ENCODE peak calls at places on chromosomes 12 and 14, in seven cellular contexts. F is esophagus squamous epithelium, G is psoas muscle, T is sigmoid colon, H is pancreas, R is dorsolateral prefrontal cortex, Z is fibroblast of mammary gland. S is an unnamed sample.

GRCh38 chr14:95328876-95329503 is 9.3 kb upstream of the CLMN start:
- DNase-seq in Z (peak), T (no peak), R (no peak), F (no peak), G (no peak), H (no peak), S (no peak)

GRCh38 chr12:113285679-113286645 is 48.9 kb downstream of the SLC8B1 start:
- DNase-seq in T (no peak), Z (no peak), R (no peak), G (peak), F (no peak), H (no peak), S (no peak)

GRCh38 chr14:102074415-102074964 is 12.4 kb downstream of the HSP90AA1 start:
- DNase-seq in R (no peak), F (no peak), Z (no peak), T (no peak), H (no peak), G (no peak), S (no peak)

GRCh38 chr12:24730461-24730896 is 218.4 kb downstream of the BCAT1 start:
- DNase-seq in T (no peak), G (no peak), Z (no peak), R (no peak), F (no peak), H (no peak), S (no peak)

GRCh38 chr12:50728417-50728816 is 35.5 kb upstream of the ATF1 start:
- DNase-seq in G (no peak), H (no peak), T (no peak), R (no peak), F (no peak), Z (no peak), S (no peak)

GRCh38 chr12:86914716-86915115 is 658.5 kb upstream of the MGAT4C start:
- DNase-seq in T (no peak), H (no peak), F (no peak), R (no peak), Z (peak), G (no peak), S (peak)

GRCh38 chr14:100022772-100023451 is 42.3 kb upstream of the EVL start:
- DNase-seq in T (peak), H (no peak), G (peak), R (no peak), Z (peak), F (no peak), S (no peak)

GRCh38 chr12:132623072-132623869 is 4.7 kb downstream of the P2RX2 start:
- DNase-seq in R (no peak), F (no peak), H (no peak), G (no peak), Z (no peak), T (no peak), S (no peak)

GRCh38 chr14:93137864-93138263 is 22.1 kb upstream of the ITPK1 start:
- DNase-seq in T (peak), F (no peak), H (peak), Z (no peak), R (no peak), G (peak), S (no peak)

GRCh38 chr12:48999371-49000131 is at the start of gene DDN:
- DNase-seq in T (no peak), R (peak), Z (no peak), H (no peak), G (peak), F (no peak), S (no peak)

GRCh38 chr12:89893972-89894706 is 185.5 kb upstream of the ATP2B1 start:
- DNase-seq in H (no peak), Z (peak), G (no peak), T (no peak), F (no peak), R (no peak), S (no peak)

GRCh38 chr12:65522956-65523857 is 244.7 kb downstream of the MSRB3 start:
- DNase-seq in Z (peak), H (no peak), R (no peak), F (no peak), T (no peak), G (no peak), S (no peak)

GRCh38 chr12:34126239-34126641 is 103.9 kb downstream of the ALG10 start:
- DNase-seq in F (no peak), Z (no peak), G (no peak), R (no peak), H (no peak), T (no peak), S (no peak)

GRCh38 chr12:130830246-130830551 is 8.9 kb downstream of the STX2 start:
- DNase-seq in Z (no peak), G (no peak), R (no peak), T (no peak), F (no peak), H (no peak), S (no peak)

GRCh38 chr12:111256629-111257434 is 112.1 kb downstream of the PHETA1 start:
- DNase-seq in F (no peak), H (no peak), T (no peak), G (no peak), Z (no peak), R (no peak), S (no peak)

GRCh38 chr14:102777711-102778615 is 714 bp downstream of the TRAF3 start:
- DNase-seq in H (peak), R (no peak), F (no peak), Z (peak), T (no peak), G (no peak), S (no peak)

GRCh38 chr12:116619246-116619645 is 60.1 kb downstream of the MAP1LC3B2 start:
- DNase-seq in R (no peak), F (no peak), Z (no peak), T (no peak), H (no peak), G (no peak), S (no peak)

GRCh38 chr12:131287015-131287937 is 333.6 kb downstream of the ADGRD1 start:
- DNase-seq in G (peak), F (no peak), T (no peak), R (no peak), H (no peak), Z (no peak), S (no peak)

GRCh38 chr14:93315575-93315974 is 17.3 kb downstream of the BTBD7 start:
- DNase-seq in H (no peak), T (no peak), Z (no peak), G (no peak), F (no peak), R (no peak), S (no peak)

GRCh38 chr12:132771126-132771838 is 9.7 kb upstream of the ANKLE2 start:
- DNase-seq in F (no peak), G (no peak), Z (peak), H (no peak), R (no peak), T (no peak), S (no peak)

GRCh38 chr12:104421343-104421742 is 35.4 kb upstream of the CHST11 start:
- DNase-seq in T (peak), R (no peak), H (no peak), G (no peak), Z (no peak), F (no peak), S (no peak)

GRCh38 chr12:104423273-104423672 is 33.5 kb upstream of the CHST11 start:
- DNase-seq in Z (no peak), T (no peak), G (no peak), F (no peak), R (no peak), H (no peak), S (no peak)

GRCh38 chr12:104420868-104421267 is 35.9 kb upstream of the CHST11 start:
- DNase-seq in T (no peak), Z (no peak), F (no peak), H (no peak), R (no peak), G (no peak), S (no peak)

GRCh38 chr12:104423809-104424208 is 32.9 kb upstream of the CHST11 start:
- DNase-seq in R (no peak), T (peak), F (no peak), H (no peak), Z (no peak), G (no peak), S (no peak)

GRCh38 chr12:104422441-104422840 is 34.3 kb upstream of the CHST11 start:
- DNase-seq in Z (no peak), G (no peak), R (no peak), H (no peak), F (no peak), T (no peak), S (no peak)
- H3K4me3 ChIP-seq in Z (no peak), G (no peak), R (no peak), H (no peak), F (no peak), T (no peak), S (no peak)

DNA sequence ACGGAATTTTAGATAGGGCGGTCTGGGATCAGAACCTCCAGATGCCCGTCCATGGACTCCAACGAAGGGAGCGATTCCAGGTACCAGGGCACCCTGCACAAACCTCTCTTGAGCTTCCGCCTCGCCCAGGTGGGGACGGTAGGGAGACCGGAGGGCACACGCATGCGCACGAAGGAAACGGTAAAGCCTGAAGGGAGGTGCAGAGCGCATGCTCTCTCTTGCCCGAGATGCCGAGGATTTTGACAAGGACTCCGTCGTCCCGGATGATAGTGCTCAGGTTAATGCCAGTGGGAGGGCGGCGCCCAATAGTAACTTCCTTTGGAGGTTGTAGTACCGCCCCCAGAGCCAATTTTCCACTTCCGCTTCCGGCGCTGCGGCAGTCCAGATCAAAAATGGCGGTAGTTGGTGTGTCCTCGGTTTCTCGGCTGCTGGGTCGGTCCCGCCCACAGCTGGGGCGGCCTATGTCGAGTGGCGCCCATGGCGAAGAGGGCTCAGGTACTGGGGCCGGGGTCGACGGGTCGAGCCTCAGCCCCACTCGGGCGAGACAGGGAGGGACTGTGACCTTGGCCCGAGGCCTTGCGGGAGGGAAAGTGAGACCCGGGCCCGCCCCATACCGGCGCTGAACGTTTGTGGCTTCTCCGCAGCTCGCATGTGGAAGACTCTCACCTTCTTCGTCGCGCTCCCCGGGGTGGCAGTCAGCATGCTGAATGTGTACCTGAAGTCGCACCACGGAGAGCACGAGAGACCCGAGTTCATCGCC is at the start of gene COX6A1:
- DNase-seq in R (peak), G (peak), T (peak), F (peak), H (peak), Z (peak), S (peak)
- TF ChIP-seq CTCF in R (no peak), G (no peak), T (no peak), F (peak), H (no peak), Z (no peak), S (peak)

GRCh38 chr12:56115329-56115728 is 1.1 kb upstream of the RPL41 start:
- DNase-seq in G (peak), F (no peak), R (no peak), H (peak), Z (peak), T (peak), S (no peak)
- H3K4me3 ChIP-seq in G (peak), F (peak), R (peak), H (peak), Z (peak), T (peak), S (peak)

DNA sequence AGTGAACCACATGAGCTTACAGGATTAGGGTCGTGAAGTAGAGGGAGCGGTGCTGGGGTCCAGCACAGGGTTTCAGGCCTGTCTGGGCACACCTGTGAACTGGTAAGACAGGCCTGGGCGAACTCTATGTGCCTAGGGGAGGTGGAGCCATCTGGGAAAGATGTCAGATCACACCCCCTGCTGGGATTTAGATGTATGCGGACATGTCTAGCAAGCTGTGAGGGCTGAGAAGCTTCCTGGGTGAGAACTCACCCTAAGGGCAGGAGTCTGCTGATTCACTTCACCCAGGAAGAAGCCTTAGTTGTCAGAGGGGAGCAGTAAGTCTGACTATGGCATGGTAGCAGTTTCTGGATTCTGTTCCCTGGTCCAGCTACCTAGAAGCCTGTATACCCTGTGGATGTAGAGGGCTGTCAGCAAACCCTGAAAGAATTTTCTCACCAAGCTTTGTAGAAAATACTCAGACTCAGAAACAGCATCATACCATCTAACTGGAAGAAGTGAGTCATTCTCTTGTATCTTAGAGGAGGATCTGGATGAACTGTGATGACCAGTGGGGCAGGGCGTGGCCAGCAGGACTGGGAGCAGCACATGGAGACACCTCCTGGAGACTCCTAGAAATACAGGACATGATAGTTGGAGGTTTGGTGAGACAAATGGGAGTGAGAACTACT is 11.2 kb upstream of the PYGL start:
- DNase-seq in F (no peak), T (peak), R (no peak), Z (peak), G (peak), H (no peak), S (peak)
- TF ChIP-seq CTCF in F (peak), T (peak), R (no peak), Z (peak), G (peak), H (no peak), S (peak)

S was measured in epithelial cell of proximal tubule.